ENCODE peak calls at places on chromosome 1, in nine cellular contexts. T is lower lobe of right lung, Y is HCT116, Z is heart right ventricle, W is astrocyte, I is Peyer's patch, K is stomach, V is psoas muscle, R is breast epithelium. P is an unnamed sample.

GRCh38 chr1:181640959-181641358 is 157.6 kb downstream of the CACNA1E start:
- DNase-seq in Z (no peak), T (no peak), I (no peak), K (no peak), V (no peak), R (no peak), W (no peak), Y (no peak), P (no peak)

GRCh38 chr1:230790026-230790425 is 42.8 kb downstream of the CAPN9 start:
- DNase-seq in T (no peak), Y (no peak), R (no peak), W (no peak), Z (no peak), I (no peak), V (no peak), K (no peak), P (no peak)

GRCh38 chr1:210294991-210295773 is 33.5 kb upstream of the HHAT start:
- DNase-seq in V (peak; percentile 61), Z (peak; percentile 63), T (peak; percentile 56), Y (no peak), K (no peak), I (no peak), R (no peak), W (peak; percentile 42), P (peak; percentile 35)

GRCh38 chr1:186605762-186606350 is 74.4 kb downstream of the PTGS2 start:
- DNase-seq in Y (peak; percentile 56), V (no peak), R (no peak), I (no peak), K (no peak), Z (peak; percentile 27), W (peak; percentile 26), T (peak; percentile 48), P (no peak)

GRCh38 chr1:91502138-91502881 is 1.7 kb downstream of the CDC7 start:
- DNase-seq in W (no peak), Y (no peak), V (no peak), R (no peak), I (no peak), T (no peak), Z (no peak), K (no peak), P (no peak)

GRCh38 chr1:52368383-52369172 is 2.6 kb upstream of the CC2D1B start:
- DNase-seq in R (no peak), T (peak; percentile 77), W (peak; percentile 15), V (peak; percentile 71), Y (peak; percentile 48), I (peak; percentile 53), K (peak; percentile 69), Z (peak; percentile 33), P (peak; percentile 60)

GRCh38 chr1:39214021-39214713 is 9.7 kb downstream of the MACF1 start:
- DNase-seq in R (no peak), Z (peak; percentile 46), V (no peak), Y (no peak), T (peak; percentile 57), I (no peak), K (no peak), W (peak; percentile 63), P (no peak)

GRCh38 chr1:159916240-159917051 is 8.9 kb downstream of the TAGLN2 start:
- DNase-seq in T (no peak), Y (no peak), W (peak; percentile 84), R (no peak), V (no peak), I (no peak), K (peak; percentile 60), Z (no peak), P (no peak)

DNA sequence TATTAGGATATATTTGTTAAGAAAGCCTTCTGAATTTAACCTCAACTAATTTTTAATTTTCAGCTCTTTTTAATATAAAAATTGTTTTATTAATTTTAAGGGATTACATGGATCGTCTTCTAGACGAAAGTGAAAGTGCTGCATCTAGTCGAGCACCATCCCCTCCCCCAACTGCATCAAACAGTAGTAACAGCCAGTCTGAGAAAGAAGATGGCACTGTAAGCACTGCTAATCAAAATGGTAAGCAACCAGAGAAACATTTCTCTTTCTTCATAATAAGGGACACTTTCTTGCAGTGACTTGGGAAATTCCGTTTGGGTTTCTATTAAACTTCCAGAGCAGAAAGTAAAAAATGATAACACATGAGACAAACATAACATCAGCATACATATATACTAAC is 56.9 kb downstream of the MIER1 start:
- DNase-seq in R (no peak), T (no peak), Y (no peak), V (no peak), I (peak; percentile 50), Z (peak; percentile 48), K (no peak), W (no peak), P (no peak)
- H3K4me3 ChIP-seq in R (peak overlapping the region; percentile 36), T (peak overlapping the region; percentile 34), Y (no peak overlapping the region), V (peak overlapping the region; percentile 51), I (no peak overlapping the region), Z (peak overlapping the region; percentile 38), K (peak overlapping the region; percentile 20), W (no peak overlapping the region), P (peak overlapping the region; percentile 5)

GRCh38 chr1:196147530-196147929 is 460.7 kb downstream of the KCNT2 start:
- DNase-seq in T (no peak), W (no peak), Z (no peak), R (no peak), K (no peak), V (no peak), Y (no peak), I (no peak), P (no peak)

GRCh38 chr1:196142111-196142510 is 466.1 kb downstream of the KCNT2 start:
- DNase-seq in Y (no peak), I (no peak), V (no peak), Z (no peak), K (no peak), R (no peak), T (no peak), W (no peak), P (no peak)

GRCh38 chr1:196148367-196148970 is 459.8 kb downstream of the KCNT2 start:
- DNase-seq in Y (peak; percentile 22), T (no peak), W (peak; percentile 6), I (no peak), K (no peak), Z (no peak), V (no peak), R (no peak), P (no peak)

GRCh38 chr1:196144588-196144987 is 463.7 kb downstream of the KCNT2 start:
- DNase-seq in T (no peak), K (no peak), R (no peak), Z (no peak), W (no peak), I (no peak), Y (no peak), V (no peak), P (no peak)

GRCh38 chr1:196143602-196144342 is 464.5 kb downstream of the KCNT2 start:
- DNase-seq in R (no peak), T (no peak), W (no peak), V (no peak), K (no peak), I (no peak), Y (peak; percentile 24), Z (no peak), P (no peak)
- TF ChIP-seq CTCF in R (no peak), T (no peak), W (no peak), V (no peak), K (no peak), I (no peak), Y (no peak), Z (no peak), P (no peak)

GRCh38 chr1:2310332-2311183 is 80.8 kb downstream of the MORN1 start:
- DNase-seq in W (no peak), R (no peak), Z (no peak), I (no peak), Y (no peak), K (no peak), V (peak; percentile 73), T (no peak), P (no peak)

GRCh38 chr1:2313651-2314296 is 77.6 kb downstream of the MORN1 start:
- DNase-seq in T (no peak), R (no peak), V (no peak), W (no peak), Y (no peak), K (no peak), I (no peak), Z (no peak), P (no peak)

GRCh38 chr1:2312589-2313301 is 78.6 kb downstream of the MORN1 start:
- DNase-seq in Z (no peak), W (no peak), R (no peak), K (peak; percentile 48), I (peak; percentile 38), Y (no peak), T (no peak), V (peak; percentile 82), P (no peak)

GRCh38 chr1:2312196-2312588 is 79.2 kb downstream of the MORN1 start:
- DNase-seq in Z (no peak), I (no peak), T (no peak), K (no peak), R (no peak), V (no peak), W (no peak), Y (no peak), P (no peak)

DNA sequence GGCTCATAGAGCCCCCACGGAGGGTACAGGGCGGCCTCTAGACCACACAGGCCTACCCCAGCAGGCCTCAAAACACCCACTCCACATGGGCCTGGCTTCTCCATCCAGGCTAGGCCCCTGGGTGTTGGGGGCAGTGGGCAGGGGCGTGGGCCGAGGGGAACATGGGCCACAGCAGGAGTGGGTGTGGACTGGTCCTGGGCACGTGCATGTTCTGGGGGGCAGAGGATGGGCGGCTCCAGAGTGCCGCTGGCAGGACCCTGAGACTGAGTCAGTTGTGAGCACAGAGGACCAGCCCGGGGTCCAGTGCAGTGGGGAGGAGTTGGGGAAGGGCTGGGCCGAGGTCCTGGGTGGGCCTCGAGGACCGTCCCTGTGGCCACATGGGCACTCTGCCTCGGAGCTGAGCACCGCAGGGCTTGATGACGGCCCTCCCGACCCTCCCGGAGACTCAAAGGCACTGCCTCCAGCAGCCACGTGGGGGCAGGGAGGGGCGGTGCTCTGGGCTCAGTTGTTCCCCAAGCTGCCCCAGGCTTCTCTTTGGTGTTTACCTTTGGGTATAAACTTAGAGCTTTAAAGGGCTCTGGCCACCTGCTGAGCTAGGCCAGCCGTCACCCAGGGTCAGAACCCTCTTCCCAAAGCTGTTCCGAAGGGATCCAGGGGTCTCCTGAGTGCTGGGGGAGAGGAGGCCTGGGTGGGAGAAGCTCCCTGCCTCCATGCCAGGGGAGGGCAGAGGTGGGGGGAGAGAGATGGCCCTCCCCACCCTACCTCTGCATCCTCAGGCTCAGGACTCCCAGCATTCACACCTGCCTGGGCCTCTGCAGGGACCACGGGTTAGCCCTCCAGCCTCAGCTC is 79.9 kb downstream of the MORN1 start:
- DNase-seq in R (peak; percentile 70), Z (no peak), I (peak; percentile 72), V (peak; percentile 81), T (peak; percentile 75), Y (peak; percentile 31), K (peak; percentile 70), W (peak; percentile 32), P (peak; percentile 53)
- H3K27ac ChIP-seq in R (peak overlapping the region; percentile 95), Z (peak overlapping the region; percentile 53), I (peak overlapping the region; percentile 93), V (peak overlapping the region; percentile 36), T (peak overlapping the region; percentile 92), Y (peak overlapping the region; percentile 56), K (peak overlapping the region; percentile 95), W (no peak overlapping the region), P (peak overlapping the region; percentile 83)

GRCh38 chr1:112708489-112708888 is 1.6 kb upstream of the RHOC start:
- DNase-seq in Y (no peak), I (no peak), R (no peak), W (no peak), V (no peak), T (no peak), K (no peak), Z (no peak), P (no peak)

GRCh38 chr1:112704908-112705627 is 1.9 kb downstream of the RHOC start:
- DNase-seq in K (peak; percentile 75), Y (peak; percentile 80), V (peak; percentile 89), I (peak; percentile 66), R (peak; percentile 84), W (peak; percentile 93), Z (peak; percentile 96), T (peak; percentile 81), P (peak; percentile 95)

GRCh38 chr1:112706505-112707216 is at the start of gene RHOC:
- DNase-seq in Z (peak; percentile 78), Y (no peak), I (peak; percentile 60), V (peak; percentile 83), T (peak; percentile 82), R (no peak), W (peak; percentile 30), K (peak; percentile 75), P (peak; percentile 66)

GRCh38 chr1:112708002-112708448 is 1.1 kb upstream of the RHOC start:
- DNase-seq in V (no peak), I (no peak), T (no peak), K (no peak), Z (no peak), R (no peak), Y (no peak), W (no peak), P (no peak)

GRCh38 chr1:112707217-112708001 is 482 bp upstream of the RHOC start:
- DNase-seq in T (peak; percentile 92), I (peak; percentile 79), Z (peak; percentile 92), W (peak; percentile 75), V (peak; percentile 93), R (peak; percentile 86), Y (peak; percentile 75), K (peak; percentile 89), P (peak; percentile 90)
- H3K4me3 ChIP-seq in T (peak overlapping the region; percentile 97), I (peak overlapping the region; percentile 75), Z (peak overlapping the region; percentile 100), W (peak overlapping the region; percentile 85), V (peak overlapping the region; percentile 83), R (peak overlapping the region; percentile 100), Y (peak overlapping the region; percentile 87), K (peak overlapping the region; percentile 80), P (peak overlapping the region; percentile 96)